ENCODE peak calls at places on chromosomes 12 and 14, in five cellular contexts. One of them, this sample, is unnamed.

GRCh38 chr12:132489078-132489601 is 811 bp upstream of the FBRSL1 start:
- DNase-seq in Panc1: no peak
- DNase-seq in endothelial cell of umbilical vein: peak
- DNase-seq in fibroblast of lung: no peak
- DNase-seq in cardiac fibroblast: no peak
- DNase-seq in this sample: no peak

GRCh38 chr14:105184461-105184860 is 3.3 kb upstream of the NUDT14 start:
- DNase-seq in cardiac fibroblast: no peak
- DNase-seq in fibroblast of lung: no peak
- DNase-seq in endothelial cell of umbilical vein: no peak
- DNase-seq in Panc1: no peak
- DNase-seq in this sample: no peak

GRCh38 chr12:51821423-51822260 is 26.9 kb downstream of the FIGNL2 start:
- DNase-seq in fibroblast of lung: no peak
- DNase-seq in cardiac fibroblast: no peak
- DNase-seq in Panc1: no peak
- DNase-seq in endothelial cell of umbilical vein: no peak
- DNase-seq in this sample: no peak

GRCh38 chr14:50823763-50824636 is 7.0 kb downstream of the NIN start:
- DNase-seq in cardiac fibroblast: no peak
- DNase-seq in endothelial cell of umbilical vein: no peak
- DNase-seq in Panc1: no peak
- DNase-seq in fibroblast of lung: no peak
- DNase-seq in this sample: no peak

GRCh38 chr14:87411370-87411769 is 581.6 kb downstream of the GALC start:
- DNase-seq in endothelial cell of umbilical vein: no peak
- DNase-seq in Panc1: no peak
- DNase-seq in cardiac fibroblast: no peak
- DNase-seq in fibroblast of lung: no peak
- DNase-seq in this sample: no peak

GRCh38 chr14:90412058-90412457 is 15.2 kb downstream of the CALM1 start:
- DNase-seq in endothelial cell of umbilical vein: no peak
- DNase-seq in fibroblast of lung: no peak
- DNase-seq in Panc1: no peak
- DNase-seq in cardiac fibroblast: no peak
- DNase-seq in this sample: no peak

GRCh38 chr12:16323010-16323409 is 24.4 kb upstream of the MGST1 start:
- DNase-seq in endothelial cell of umbilical vein: no peak
- DNase-seq in Panc1: no peak
- DNase-seq in fibroblast of lung: no peak
- DNase-seq in cardiac fibroblast: no peak
- DNase-seq in this sample: no peak

GRCh38 chr14:69263771-69264170 is 3.8 kb downstream of the GALNT16 start:
- DNase-seq in fibroblast of lung: no peak
- DNase-seq in cardiac fibroblast: no peak
- DNase-seq in Panc1: no peak
- DNase-seq in endothelial cell of umbilical vein: no peak
- DNase-seq in this sample: no peak

GRCh38 chr14:53924754-53925153 is 31.9 kb downstream of the BMP4 start:
- DNase-seq in Panc1: no peak
- DNase-seq in endothelial cell of umbilical vein: peak
- DNase-seq in cardiac fibroblast: peak
- DNase-seq in fibroblast of lung: peak
- DNase-seq in this sample: no peak

GRCh38 chr14:60637138-60637489 is 12.2 kb downstream of the SIX1 start:
- DNase-seq in fibroblast of lung: no peak
- DNase-seq in cardiac fibroblast: no peak
- DNase-seq in endothelial cell of umbilical vein: no peak
- DNase-seq in Panc1: no peak
- DNase-seq in this sample: no peak
- H3K4me3 ChIP-seq in fibroblast of lung: no peak
- H3K4me3 ChIP-seq in cardiac fibroblast: no peak
- H3K4me3 ChIP-seq in endothelial cell of umbilical vein: no peak
- H3K4me3 ChIP-seq in Panc1: no peak
- H3K4me3 ChIP-seq in this sample: no peak

DNA sequence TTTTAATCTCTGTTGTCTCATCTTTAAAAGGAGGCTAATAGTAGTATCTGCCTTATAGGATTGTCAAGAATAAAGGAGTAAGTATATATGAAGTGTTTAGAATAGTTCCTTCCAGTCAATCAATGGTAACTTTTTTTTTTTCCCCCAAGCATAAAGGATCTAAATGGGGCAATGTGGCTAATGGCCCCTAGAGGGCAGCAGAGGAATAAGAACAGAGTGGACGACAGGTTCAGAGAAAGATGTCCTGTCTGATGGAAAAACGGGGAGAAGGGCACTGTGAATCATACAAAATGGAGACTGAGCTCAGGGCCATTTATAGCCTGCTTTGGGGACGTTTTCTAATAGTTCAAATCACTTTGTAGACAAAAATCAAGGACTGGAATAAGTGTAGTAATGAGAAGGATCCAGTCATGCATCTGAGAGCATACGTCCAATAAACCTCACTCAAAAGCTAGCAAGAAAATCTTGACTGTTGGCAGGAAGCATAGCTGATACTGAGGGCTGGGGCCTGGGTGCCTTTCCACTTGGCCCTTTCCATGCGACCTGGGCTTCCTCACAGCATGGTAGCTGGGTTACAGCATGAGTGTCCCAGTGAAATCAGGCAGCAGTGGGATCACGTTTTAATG is 51.3 kb downstream of the IFNG-AS1 start:
- DNase-seq in Panc1: peak
- DNase-seq in endothelial cell of umbilical vein: peak
- DNase-seq in cardiac fibroblast: peak
- DNase-seq in fibroblast of lung: peak
- DNase-seq in this sample: peak
- TF ChIP-seq CTCF in Panc1: peak
- TF ChIP-seq CTCF in endothelial cell of umbilical vein: peak
- TF ChIP-seq CTCF in cardiac fibroblast: peak
- TF ChIP-seq CTCF in fibroblast of lung: peak
- TF ChIP-seq CTCF in this sample: peak

GRCh38 chr14:82911930-82912329 is 1378.3 kb upstream of the SEL1L start:
- DNase-seq in Panc1: no peak
- DNase-seq in fibroblast of lung: no peak
- DNase-seq in cardiac fibroblast: no peak
- DNase-seq in endothelial cell of umbilical vein: no peak
- DNase-seq in this sample: no peak

GRCh38 chr14:82915381-82915780 is 1381.7 kb upstream of the SEL1L start:
- DNase-seq in endothelial cell of umbilical vein: no peak
- DNase-seq in Panc1: no peak
- DNase-seq in cardiac fibroblast: no peak
- DNase-seq in fibroblast of lung: no peak
- DNase-seq in this sample: no peak

DNA sequence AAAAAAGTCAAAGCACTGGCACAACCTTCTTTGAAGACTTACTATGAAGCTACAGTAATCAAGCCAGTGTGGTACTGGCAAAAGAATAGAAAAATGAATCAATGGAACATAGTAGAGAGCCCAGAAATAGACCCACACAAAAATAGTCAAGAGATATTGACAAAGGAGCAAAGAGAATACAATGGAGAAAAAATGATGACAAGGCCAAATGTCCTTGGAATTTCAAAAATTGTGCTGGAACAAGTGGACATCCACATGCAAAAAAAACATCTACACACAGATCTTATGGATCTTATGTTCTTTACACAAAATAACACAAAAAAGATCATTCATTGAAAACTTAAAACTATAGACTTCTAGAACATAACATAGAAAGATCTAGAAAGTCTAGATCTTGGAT is 1379.7 kb upstream of the SEL1L start:
- DNase-seq in cardiac fibroblast: no peak
- DNase-seq in fibroblast of lung: no peak
- DNase-seq in Panc1: no peak
- DNase-seq in endothelial cell of umbilical vein: no peak
- DNase-seq in this sample: no peak
- H3K4me3 ChIP-seq in cardiac fibroblast: no peak
- H3K4me3 ChIP-seq in fibroblast of lung: no peak
- H3K4me3 ChIP-seq in Panc1: no peak
- H3K4me3 ChIP-seq in endothelial cell of umbilical vein: no peak
- H3K4me3 ChIP-seq in this sample: no peak

DNA sequence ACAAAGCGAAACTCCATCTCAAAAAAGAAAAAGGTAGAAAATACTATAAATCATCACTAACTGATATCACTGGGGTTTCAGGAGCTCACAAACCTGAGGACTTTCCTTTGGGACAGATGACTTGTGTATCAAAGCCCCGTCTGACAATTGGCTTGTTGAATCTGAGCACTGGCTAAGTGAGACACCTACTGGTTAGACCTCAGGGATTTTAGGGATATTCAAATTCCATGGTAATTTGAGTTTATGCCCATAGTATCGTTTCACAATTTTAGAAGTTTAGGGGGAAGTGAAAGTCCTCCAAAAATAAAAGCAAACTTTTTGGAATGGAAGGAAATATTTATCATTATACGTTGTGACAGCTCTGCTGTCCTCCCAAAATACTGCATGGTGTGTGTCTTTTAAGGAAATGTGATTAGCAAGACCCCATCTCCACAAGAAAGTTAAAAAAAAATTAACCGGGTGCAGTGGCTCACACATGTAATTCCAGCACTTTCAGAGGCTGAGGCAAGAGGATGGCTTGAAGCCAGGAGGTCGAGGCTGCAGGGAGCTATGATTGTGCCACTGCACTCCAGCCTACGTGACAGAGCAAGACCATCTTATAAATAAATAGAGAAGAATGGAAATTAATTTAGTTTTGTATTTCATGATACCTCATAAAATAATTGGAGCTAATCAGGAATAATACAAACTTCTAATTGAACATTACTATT is 49.2 kb downstream of the FBXL14 start:
- DNase-seq in Panc1: no peak
- DNase-seq in fibroblast of lung: peak
- DNase-seq in endothelial cell of umbilical vein: peak
- DNase-seq in cardiac fibroblast: peak
- DNase-seq in this sample: no peak
- TF ChIP-seq CTCF in Panc1: no peak
- TF ChIP-seq CTCF in fibroblast of lung: peak
- TF ChIP-seq CTCF in endothelial cell of umbilical vein: no peak
- TF ChIP-seq CTCF in cardiac fibroblast: peak
- TF ChIP-seq CTCF in this sample: no peak

This sample was measured in GM12864.